ENCODE peak calls at places on chromosomes 16 and 17, in four cellular contexts. J is esophagus squamous epithelium; Z is CD4-positive, alpha-beta T cell; L is activated gamma-delta T cell treated with anti-CD3 and anti-CD28 coated beads, Interleukin-2, amount 50 U/mL, for 16 hours. Q is an unnamed sample.

GRCh38 chr17:13957636-13958035 is 111.7 kb upstream of the COX10 start:
- DNase-seq in J (no peak), Z (no peak), L (no peak), Q (no peak)

GRCh38 chr17:82875418-82875856 is 35.6 kb upstream of the ZNF750 start:
- DNase-seq in J (no peak), Z (no peak), L (no peak), Q (peak)

GRCh38 chr17:73720187-73720834 is 76.1 kb upstream of the SDK2 start:
- DNase-seq in J (no peak), Z (peak), L (peak), Q (no peak)

GRCh38 chr17:38352245-38353083 is 820 bp downstream of the SOCS7 start:
- DNase-seq in J (no peak), Z (peak), L (no peak), Q (no peak)

GRCh38 chr17:45584092-45585036 is 93.8 kb upstream of the PLEKHM1 start:
- DNase-seq in J (no peak), Z (peak), L (peak), Q (peak)

GRCh38 chr17:78904371-78904770 is 1.4 kb upstream of the CEP295NL start:
- DNase-seq in J (no peak), Z (no peak), L (no peak), Q (no peak)

GRCh38 chr17:28405632-28406477 is at the start of gene SLC46A1:
- DNase-seq in J (no peak), Z (peak), L (peak), Q (peak)

GRCh38 chr17:28499684-28500357 is 6.3 kb upstream of the FOXN1 start:
- DNase-seq in J (no peak), Z (no peak), L (no peak), Q (no peak)

GRCh38 chr17:15236281-15237105 is 28.6 kb downstream of the PMP22 start:
- DNase-seq in J (no peak), Z (no peak), L (no peak), Q (no peak)

GRCh38 chr16:89257757-89258465 is 40.4 kb downstream of the ZNF778 start:
- DNase-seq in J (no peak), Z (no peak), L (no peak), Q (no peak)

GRCh38 chr17:9472541-9472940 is 103.1 kb downstream of the STX8 start:
- DNase-seq in J (no peak), Z (no peak), L (no peak), Q (no peak)

GRCh38 chr16:57735755-57736418 is at the start of gene KATNB1:
- DNase-seq in J (no peak), Z (no peak), L (no peak), Q (no peak)

GRCh38 chr16:66480265-66481080 is 53.4 kb downstream of the BEAN1 start:
- DNase-seq in J (no peak), Z (no peak), L (no peak), Q (no peak)

GRCh38 chr17:16091773-16092172 is 92.1 kb downstream of the TTC19 start:
- DNase-seq in J (no peak), Z (no peak), L (no peak), Q (no peak)

GRCh38 chr17:2695243-2695960 is 16.2 kb downstream of the CLUH start:
- DNase-seq in J (no peak), Z (no peak), L (no peak), Q (no peak)

GRCh38 chr16:50576403-50577113 is 28.4 kb downstream of the NKD1 start:
- DNase-seq in J (no peak), Z (no peak), L (no peak), Q (no peak)

GRCh38 chr17:78573955-78574354 is 3.2 kb downstream of the DNAH17 start:
- DNase-seq in J (no peak), Z (no peak), L (no peak), Q (no peak)

GRCh38 chr16:24855678-24856077 is 9.9 kb downstream of the SLC5A11 start:
- DNase-seq in J (no peak), Z (no peak), L (no peak), Q (no peak)

GRCh38 chr17:50421308-50422031 is 4.5 kb upstream of the ACSF2 start:
- DNase-seq in J (no peak), Z (no peak), L (no peak), Q (no peak)

GRCh38 chr16:84905965-84906460 is 86.2 kb downstream of the CRISPLD2 start:
- DNase-seq in J (no peak), Z (no peak), L (no peak), Q (no peak)

GRCh38 chr16:47377156-47377555 is 83.7 kb downstream of the ITFG1 start:
- DNase-seq in J (no peak), Z (no peak), L (no peak), Q (no peak)

GRCh38 chr17:79792984-79793923 is 3.6 kb downstream of the CBX8 start:
- DNase-seq in J (no peak), Z (no peak), L (no peak), Q (no peak)

GRCh38 chr17:45914036-45914717 is 19.8 kb downstream of the MAPT start:
- DNase-seq in J (no peak), Z (no peak), L (no peak), Q (no peak)

GRCh38 chr17:72305472-72305871 is 184.7 kb downstream of the SOX9 start:
- DNase-seq in J (no peak), Z (no peak), L (no peak), Q (no peak)

GRCh38 chr17:74452841-74453661 is 13.4 kb upstream of the CD300A start:
- DNase-seq in J (no peak), Z (no peak), L (no peak), Q (no peak)

GRCh38 chr17:79045001-79045729 is 21.2 kb downstream of the C1QTNF1 start:
- DNase-seq in J (no peak), Z (no peak), L (no peak), Q (no peak)

GRCh38 chr17:51322390-51323029 is 62.2 kb downstream of the UTP18 start:
- DNase-seq in J (no peak), Z (no peak), L (no peak), Q (no peak)